ENCODE peak calls at places on chromosomes 6 and 20, in seven cellular contexts. One of them, this sample, is unnamed.

GRCh38 chr6:52389626-52390360 is 27.8 kb downstream of the PAQR8 start:
- DNase-seq in Calu3: peak; percentile 84
- DNase-seq in HT1080: peak; percentile 83
- DNase-seq in germinal center: peak; percentile 20
- DNase-seq in sciatic nerve: peak; percentile 61
- DNase-seq in iPS-NIHi11: no peak
- DNase-seq in fibroblast of mammary gland: peak; percentile 42
- DNase-seq in this sample: no peak

GRCh38 chr6:82083646-82084045 is 163.9 kb downstream of the IBTK start:
- DNase-seq in germinal center: no peak
- DNase-seq in Calu3: no peak
- DNase-seq in HT1080: no peak
- DNase-seq in fibroblast of mammary gland: peak; percentile 21
- DNase-seq in sciatic nerve: no peak
- DNase-seq in iPS-NIHi11: no peak
- DNase-seq in this sample: no peak

GRCh38 chr20:52190437-52191131 is 995 bp downstream of the ZFP64 start:
- DNase-seq in germinal center: peak; percentile 54
- DNase-seq in HT1080: peak; percentile 45
- DNase-seq in iPS-NIHi11: peak; percentile 57
- DNase-seq in fibroblast of mammary gland: peak; percentile 30
- DNase-seq in Calu3: peak; percentile 61
- DNase-seq in sciatic nerve: no peak
- DNase-seq in this sample: no peak

GRCh38 chr6:31821301-31822037 is 6.1 kb upstream of the HSPA1B start:
- DNase-seq in germinal center: peak; percentile 60
- DNase-seq in fibroblast of mammary gland: peak; percentile 41
- DNase-seq in Calu3: peak; percentile 94
- DNase-seq in sciatic nerve: peak; percentile 86
- DNase-seq in HT1080: peak; percentile 53
- DNase-seq in iPS-NIHi11: peak; percentile 58
- DNase-seq in this sample: peak; percentile 90

GRCh38 chr6:167137881-167138280 is 15.0 kb downstream of the CCR6 start:
- DNase-seq in iPS-NIHi11: no peak
- DNase-seq in HT1080: no peak
- DNase-seq in Calu3: no peak
- DNase-seq in fibroblast of mammary gland: no peak
- DNase-seq in sciatic nerve: no peak
- DNase-seq in germinal center: no peak
- DNase-seq in this sample: no peak

GRCh38 chr6:21005816-21006553 is 471.7 kb downstream of the CDKAL1 start:
- DNase-seq in iPS-NIHi11: no peak
- DNase-seq in fibroblast of mammary gland: peak; percentile 97
- DNase-seq in HT1080: peak; percentile 93
- DNase-seq in sciatic nerve: no peak
- DNase-seq in germinal center: peak; percentile 22
- DNase-seq in Calu3: peak; percentile 15
- DNase-seq in this sample: no peak

GRCh38 chr20:8943638-8944037 is 125.2 kb upstream of the PLCB4 start:
- DNase-seq in Calu3: peak; percentile 1
- DNase-seq in germinal center: no peak
- DNase-seq in iPS-NIHi11: no peak
- DNase-seq in HT1080: no peak
- DNase-seq in fibroblast of mammary gland: no peak
- DNase-seq in sciatic nerve: no peak
- DNase-seq in this sample: no peak

GRCh38 chr6:75098709-75099108 is 107.1 kb downstream of the COL12A1 start:
- DNase-seq in iPS-NIHi11: peak; percentile 23
- DNase-seq in Calu3: peak; percentile 49
- DNase-seq in HT1080: peak; percentile 89
- DNase-seq in sciatic nerve: peak; percentile 80
- DNase-seq in germinal center: no peak
- DNase-seq in fibroblast of mammary gland: peak; percentile 99
- DNase-seq in this sample: peak; percentile 86

GRCh38 chr6:100203391-100203790 is 209.4 kb upstream of the MCHR2 start:
- DNase-seq in Calu3: peak; percentile 24
- DNase-seq in sciatic nerve: no peak
- DNase-seq in iPS-NIHi11: no peak
- DNase-seq in germinal center: no peak
- DNase-seq in HT1080: peak; percentile 93
- DNase-seq in fibroblast of mammary gland: peak; percentile 98
- DNase-seq in this sample: no peak

GRCh38 chr20:34907616-34908469 is 31.4 kb downstream of the ACSS2 start:
- DNase-seq in HT1080: peak; percentile 99
- DNase-seq in Calu3: peak; percentile 66
- DNase-seq in fibroblast of mammary gland: peak; percentile 92
- DNase-seq in sciatic nerve: no peak
- DNase-seq in iPS-NIHi11: peak; percentile 22
- DNase-seq in germinal center: no peak
- DNase-seq in this sample: no peak

GRCh38 chr20:5735845-5736530 is 14.2 kb upstream of the SHLD1 start:
- DNase-seq in fibroblast of mammary gland: no peak
- DNase-seq in germinal center: no peak
- DNase-seq in HT1080: no peak
- DNase-seq in sciatic nerve: no peak
- DNase-seq in iPS-NIHi11: no peak
- DNase-seq in Calu3: no peak
- DNase-seq in this sample: no peak

GRCh38 chr6:7758456-7758855 is 32.6 kb downstream of the BMP6 start:
- DNase-seq in Calu3: peak; percentile 1
- DNase-seq in iPS-NIHi11: no peak
- DNase-seq in germinal center: no peak
- DNase-seq in HT1080: peak; percentile 87
- DNase-seq in sciatic nerve: no peak
- DNase-seq in fibroblast of mammary gland: peak; percentile 79
- DNase-seq in this sample: no peak

GRCh38 chr6:12751694-12752304 is 35.2 kb downstream of the PHACTR1 start:
- DNase-seq in germinal center: peak; percentile 14
- DNase-seq in fibroblast of mammary gland: peak; percentile 43
- DNase-seq in iPS-NIHi11: peak; percentile 76
- DNase-seq in Calu3: peak; percentile 59
- DNase-seq in sciatic nerve: peak; percentile 66
- DNase-seq in HT1080: peak; percentile 40
- DNase-seq in this sample: no peak

GRCh38 chr20:17794400-17794799 is 94.6 kb downstream of the BANF2 start:
- DNase-seq in HT1080: no peak
- DNase-seq in fibroblast of mammary gland: no peak
- DNase-seq in sciatic nerve: no peak
- DNase-seq in iPS-NIHi11: no peak
- DNase-seq in Calu3: no peak
- DNase-seq in germinal center: no peak
- DNase-seq in this sample: peak; percentile 61

GRCh38 chr6:39543950-39544349 is 181.3 kb downstream of the KIF6 start:
- DNase-seq in germinal center: no peak
- DNase-seq in HT1080: no peak
- DNase-seq in fibroblast of mammary gland: no peak
- DNase-seq in iPS-NIHi11: no peak
- DNase-seq in Calu3: no peak
- DNase-seq in sciatic nerve: no peak
- DNase-seq in this sample: no peak

GRCh38 chr6:75752365-75752764 is 3.3 kb downstream of the MYO6 start:
- DNase-seq in HT1080: peak; percentile 33
- DNase-seq in Calu3: peak; percentile 51
- DNase-seq in germinal center: no peak
- DNase-seq in fibroblast of mammary gland: no peak
- DNase-seq in sciatic nerve: no peak
- DNase-seq in iPS-NIHi11: no peak
- DNase-seq in this sample: no peak

GRCh38 chr6:147935656-147936055 is 407.0 kb upstream of the SASH1 start:
- DNase-seq in iPS-NIHi11: no peak
- DNase-seq in sciatic nerve: no peak
- DNase-seq in Calu3: no peak
- DNase-seq in fibroblast of mammary gland: no peak
- DNase-seq in germinal center: no peak
- DNase-seq in HT1080: no peak
- DNase-seq in this sample: no peak

GRCh38 chr6:37637562-37638413 is 59.9 kb downstream of the MDGA1 start:
- DNase-seq in germinal center: no peak
- DNase-seq in fibroblast of mammary gland: no peak
- DNase-seq in HT1080: no peak
- DNase-seq in sciatic nerve: no peak
- DNase-seq in iPS-NIHi11: no peak
- DNase-seq in Calu3: no peak
- DNase-seq in this sample: peak; percentile 66